ENCODE peak calls at places on chromosomes 5 and 9, in nine cellular contexts. U is lower lobe of right lung, O is neural crest cell, V is heart right ventricle, F is Ammon's horn, M is SW480, A is EL, J is NCI-H345, S is pancreas. H is an unnamed sample.

GRCh38 chr5:16225927-16226326 is 46.3 kb upstream of the MARCHF11 start:
- DNase-seq in V (no peak), F (no peak), S (no peak), U (no peak), O (no peak), M (peak; percentile 29), J (no peak), A (no peak), H (no peak)

GRCh38 chr9:82598254-82599039 is 464.5 kb downstream of the RASEF start:
- DNase-seq in M (no peak), V (no peak), U (no peak), S (no peak), J (no peak), A (no peak), F (no peak), O (no peak), H (no peak)

GRCh38 chr9:127788337-127789011 is 2.6 kb downstream of the CDK9 start:
- DNase-seq in J (no peak), S (peak; percentile 91), A (no peak), O (no peak), F (no peak), V (no peak), M (no peak), U (no peak), H (peak; percentile 60)

GRCh38 chr5:66958984-66959641 is 237.5 kb downstream of the CD180 start:
- DNase-seq in F (peak; percentile 57), A (peak; percentile 76), U (peak; percentile 57), J (peak; percentile 41), V (peak; percentile 49), O (peak; percentile 6), M (no peak), S (peak; percentile 11), H (no peak)

GRCh38 chr5:81232449-81233079 is 558 bp upstream of the CKMT2 start:
- DNase-seq in M (no peak), F (peak; percentile 35), O (no peak), U (no peak), J (no peak), S (peak; percentile 26), A (no peak), V (peak; percentile 90), H (no peak)

GRCh38 chr5:149485655-149486615 is 65.3 kb downstream of the CSNK1A1 start:
- DNase-seq in J (peak; percentile 35), S (peak; percentile 79), F (peak; percentile 35), U (peak; percentile 58), A (peak; percentile 99), M (peak; percentile 72), V (peak; percentile 94), O (no peak), H (peak; percentile 80)

GRCh38 chr9:129779560-129780190 is 23.3 kb upstream of the TOR1B start:
- DNase-seq in F (no peak), M (no peak), U (no peak), S (no peak), J (no peak), V (no peak), A (no peak), O (no peak), H (no peak)

GRCh38 chr5:115842089-115842881 is 550 bp downstream of the AP3S1 start:
- DNase-seq in F (peak; percentile 71), O (peak; percentile 71), V (no peak), J (peak; percentile 64), A (peak; percentile 77), U (no peak), S (no peak), M (peak; percentile 85), H (peak; percentile 95)

GRCh38 chr9:84819446-84819845 is 149.9 kb downstream of the NTRK2 start:
- DNase-seq in S (no peak), M (no peak), J (peak; percentile 60), F (no peak), U (no peak), V (no peak), A (no peak), O (no peak), H (no peak)

GRCh38 chr9:4590430-4591122 is 71.5 kb upstream of the PLPP6 start:
- DNase-seq in A (peak; percentile 50), F (no peak), O (no peak), U (no peak), V (no peak), M (no peak), J (no peak), S (no peak), H (no peak)

GRCh38 chr5:39623291-39623865 is 198.6 kb upstream of the DAB2 start:
- DNase-seq in V (no peak), U (no peak), O (no peak), S (no peak), F (no peak), M (no peak), A (no peak), J (no peak), H (peak; percentile 83)

GRCh38 chr9:98438701-98439100 is 183.3 kb upstream of the TBC1D2 start:
- DNase-seq in F (peak; percentile 47), M (no peak), V (no peak), S (no peak), J (no peak), A (no peak), U (no peak), O (no peak), H (no peak)

GRCh38 chr9:38387751-38388150 is 4.8 kb upstream of the ALDH1B1 start:
- DNase-seq in A (no peak), S (no peak), F (no peak), M (no peak), V (no peak), U (no peak), J (no peak), O (no peak), H (no peak)

GRCh38 chr5:134995850-134996402 is 28.2 kb downstream of the CATSPER3 start:
- DNase-seq in U (no peak), O (no peak), M (no peak), J (no peak), A (no peak), S (no peak), F (no peak), V (no peak), H (peak; percentile 18)

GRCh38 chr5:109865636-109866035 is 175.9 kb downstream of the MAN2A1 start:
- DNase-seq in O (no peak), A (peak; percentile 89), M (peak; percentile 21), J (peak; percentile 65), S (peak; percentile 77), U (no peak), V (no peak), F (peak; percentile 20), H (peak; percentile 86)

GRCh38 chr5:39063037-39063436 is 11.2 kb downstream of the RICTOR start:
- DNase-seq in U (no peak), J (no peak), M (no peak), A (no peak), O (no peak), F (no peak), V (no peak), S (no peak), H (no peak)

GRCh38 chr9:128428644-128429504 is 8.2 kb downstream of the CERCAM start:
- DNase-seq in M (no peak), J (no peak), V (no peak), F (no peak), U (no peak), O (no peak), A (no peak), S (no peak), H (peak; percentile 78)

GRCh38 chr9:755454-756381 is 85.8 kb upstream of the DMRT1 start:
- DNase-seq in S (no peak), J (no peak), F (peak; percentile 31), M (peak; percentile 98), A (peak; percentile 96), U (no peak), O (no peak), V (no peak), H (peak; percentile 92)

GRCh38 chr9:128685636-128686489 is 3.2 kb upstream of the SET start:
- DNase-seq in S (no peak), M (no peak), O (no peak), U (peak; percentile 57), J (no peak), A (no peak), F (peak; percentile 20), V (no peak), H (no peak)

GRCh38 chr5:156497816-156498215 is 170.9 kb downstream of the SGCD start:
- DNase-seq in M (no peak), O (no peak), V (no peak), F (peak; percentile 64), U (no peak), A (no peak), S (no peak), J (no peak), H (no peak)

GRCh38 chr5:127001621-127002296 is 28.6 kb downstream of the MARCHF3 start:
- DNase-seq in S (no peak), M (no peak), A (peak; percentile 99), O (no peak), J (no peak), V (no peak), U (no peak), F (no peak), H (peak; percentile 95)

GRCh38 chr5:148740966-148741742 is 85.3 kb upstream of the ADRB2 start:
- DNase-seq in A (peak; percentile 75), M (peak; percentile 74), V (no peak), F (peak; percentile 65), S (no peak), O (no peak), J (peak; percentile 55), U (no peak), H (peak; percentile 64)

GRCh38 chr9:29212590-29213373 is 1639.5 kb upstream of the C9orf72 start:
- DNase-seq in A (no peak), S (peak; percentile 17), O (peak; percentile 29), F (peak; percentile 7), M (no peak), U (no peak), J (peak; percentile 63), V (no peak), H (no peak)

GRCh38 chr5:124596595-124597388 is 149.6 kb downstream of the ZNF608 start:
- DNase-seq in J (no peak), M (peak; percentile 90), S (peak; percentile 44), A (peak; percentile 83), O (no peak), F (no peak), U (no peak), V (no peak), H (peak; percentile 73)